ENCODE peak calls at places on chromosome 9, in eight cellular contexts. C is EL; N is HL-60; S is WERI-Rb-1; Y is neural progenitor cell; U is glutamatergic neuron; P is LHCN-M2; F is CD8-positive, alpha-beta T cell. V is an unnamed sample.

GRCh38 chr9:126122901-126123616 is 203.6 kb upstream of the MVB12B start:
- DNase-seq in C (no peak), N (no peak), S (no peak), Y (no peak), U (no peak), P (no peak), F (no peak), V (no peak)

GRCh38 chr9:97553841-97554240 is 52.4 kb downstream of the TMOD1 start:
- DNase-seq in C (no peak), N (no peak), S (no peak), Y (no peak), U (no peak), P (no peak), F (no peak), V (no peak)

GRCh38 chr9:94164756-94165549 is 80.7 kb downstream of the PTPDC1 start:
- DNase-seq in C (no peak), N (no peak), S (no peak), Y (no peak), U (no peak), P (no peak), F (no peak), V (peak)

GRCh38 chr9:130638278-130639118 is 25.9 kb upstream of the PRDM12 start:
- DNase-seq in C (no peak), N (no peak), S (no peak), Y (peak), U (no peak), P (no peak), F (no peak), V (no peak)

GRCh38 chr9:88973281-88974045 is 17.8 kb upstream of the S1PR3 start:
- DNase-seq in C (no peak), N (no peak), S (no peak), Y (peak), U (peak), P (no peak), F (no peak), V (no peak)

GRCh38 chr9:105978822-105979221 is 284.5 kb downstream of the TMEM38B start:
- DNase-seq in C (no peak), N (no peak), S (no peak), Y (no peak), U (no peak), P (no peak), F (no peak), V (no peak)

GRCh38 chr9:113895526-113895925 is 19.4 kb downstream of the ZNF618 start:
- DNase-seq in C (peak), N (no peak), S (no peak), Y (no peak), U (no peak), P (peak), F (no peak), V (no peak)

GRCh38 chr9:95264954-95265615 is 52.4 kb downstream of the FANCC start:
- DNase-seq in C (peak), N (no peak), S (no peak), Y (peak), U (no peak), P (peak), F (no peak), V (no peak)

GRCh38 chr9:78707481-78707977 is 410.6 kb downstream of the PSAT1 start:
- DNase-seq in C (peak), N (peak), S (no peak), Y (no peak), U (no peak), P (peak), F (no peak), V (peak)

GRCh38 chr9:93464395-93464794 is 11.0 kb upstream of the FAM120AOS start:
- DNase-seq in C (no peak), N (no peak), S (no peak), Y (no peak), U (no peak), P (no peak), F (no peak), V (no peak)

GRCh38 chr9:75964431-75964830 is 74.0 kb downstream of the PCSK5 start:
- DNase-seq in C (no peak), N (no peak), S (no peak), Y (no peak), U (no peak), P (no peak), F (no peak), V (no peak)

GRCh38 chr9:89597711-89598707 is 6.8 kb upstream of the GADD45G start:
- DNase-seq in C (peak), N (no peak), S (peak), Y (peak), U (peak), P (peak), F (peak), V (peak)

GRCh38 chr9:121271368-121272351 is 3.7 kb downstream of the GSN start:
- DNase-seq in C (peak), N (peak), S (no peak), Y (no peak), U (no peak), P (peak), F (no peak), V (peak)

GRCh38 chr9:121820286-121821005 is 169.0 kb downstream of the DAB2IP start:
- DNase-seq in C (no peak), N (no peak), S (no peak), Y (no peak), U (no peak), P (no peak), F (no peak), V (no peak)

GRCh38 chr9:96361668-96362067 is 21.8 kb downstream of the SLC35D2 start:
- DNase-seq in C (no peak), N (no peak), S (no peak), Y (no peak), U (no peak), P (no peak), F (no peak), V (no peak)

GRCh38 chr9:27337833-27338526 is 41.0 kb upstream of the EQTN start:
- DNase-seq in C (no peak), N (no peak), S (no peak), Y (no peak), U (no peak), P (no peak), F (no peak), V (no peak)

V was measured in AML-193.